ENCODE peak calls at places on chromosomes 7 and 10, in seven cellular contexts. One of them, this sample, is unnamed.

GRCh38 chr7:128370491-128370890 is 9.0 kb upstream of the PRRT4 start:
- DNase-seq in hepatocyte: no peak
- DNase-seq in uterus: no peak
- DNase-seq in body of pancreas: no peak
- DNase-seq in psoas muscle: no peak
- DNase-seq in epithelial cell of proximal tubule: no peak
- DNase-seq in fibroblast of mammary gland: no peak
- DNase-seq in this sample: no peak

GRCh38 chr7:94655562-94655883 is 410 bp downstream of the SGCE start:
- DNase-seq in hepatocyte: peak; percentile 16
- DNase-seq in uterus: peak; percentile 15
- DNase-seq in body of pancreas: no peak
- DNase-seq in psoas muscle: no peak
- DNase-seq in epithelial cell of proximal tubule: no peak
- DNase-seq in fibroblast of mammary gland: no peak
- DNase-seq in this sample: peak; percentile 15

GRCh38 chr10:95756796-95757657 is 1.1 kb downstream of the ENTPD1 start:
- DNase-seq in hepatocyte: no peak
- DNase-seq in uterus: no peak
- DNase-seq in body of pancreas: no peak
- DNase-seq in psoas muscle: no peak
- DNase-seq in epithelial cell of proximal tubule: no peak
- DNase-seq in fibroblast of mammary gland: no peak
- DNase-seq in this sample: no peak

GRCh38 chr7:100655908-100656674 is at the start of gene ACTL6B:
- DNase-seq in hepatocyte: peak; percentile 73
- DNase-seq in uterus: no peak
- DNase-seq in body of pancreas: peak; percentile 59
- DNase-seq in psoas muscle: peak; percentile 73
- DNase-seq in epithelial cell of proximal tubule: no peak
- DNase-seq in fibroblast of mammary gland: peak; percentile 35
- DNase-seq in this sample: no peak

GRCh38 chr10:12663863-12664262 is 314.5 kb downstream of the CAMK1D start:
- DNase-seq in hepatocyte: no peak
- DNase-seq in uterus: no peak
- DNase-seq in body of pancreas: no peak
- DNase-seq in psoas muscle: no peak
- DNase-seq in epithelial cell of proximal tubule: no peak
- DNase-seq in fibroblast of mammary gland: no peak
- DNase-seq in this sample: no peak

GRCh38 chr7:13240349-13240748 is 552.9 kb downstream of the ARL4A start:
- DNase-seq in hepatocyte: peak; percentile 20
- DNase-seq in uterus: no peak
- DNase-seq in body of pancreas: no peak
- DNase-seq in psoas muscle: no peak
- DNase-seq in epithelial cell of proximal tubule: peak; percentile 76
- DNase-seq in fibroblast of mammary gland: peak; percentile 61
- DNase-seq in this sample: peak; percentile 42

GRCh38 chr10:119657725-119658124 is 6.5 kb downstream of the BAG3 start:
- DNase-seq in hepatocyte: peak; percentile 41
- DNase-seq in uterus: no peak
- DNase-seq in body of pancreas: no peak
- DNase-seq in psoas muscle: no peak
- DNase-seq in epithelial cell of proximal tubule: no peak
- DNase-seq in fibroblast of mammary gland: peak; percentile 69
- DNase-seq in this sample: no peak

GRCh38 chr7:153445641-153446040 is 606.6 kb upstream of the DPP6 start:
- DNase-seq in hepatocyte: no peak
- DNase-seq in uterus: no peak
- DNase-seq in body of pancreas: no peak
- DNase-seq in psoas muscle: no peak
- DNase-seq in epithelial cell of proximal tubule: no peak
- DNase-seq in fibroblast of mammary gland: no peak
- DNase-seq in this sample: no peak

GRCh38 chr7:193538-194256 is 1.3 kb downstream of the FAM20C start:
- DNase-seq in hepatocyte: peak; percentile 37
- DNase-seq in uterus: no peak
- DNase-seq in body of pancreas: no peak
- DNase-seq in psoas muscle: no peak
- DNase-seq in epithelial cell of proximal tubule: no peak
- DNase-seq in fibroblast of mammary gland: no peak
- DNase-seq in this sample: no peak

GRCh38 chr10:510415-510881 is 179.0 kb downstream of the DIP2C start:
- DNase-seq in hepatocyte: no peak
- DNase-seq in uterus: no peak
- DNase-seq in body of pancreas: no peak
- DNase-seq in psoas muscle: no peak
- DNase-seq in epithelial cell of proximal tubule: no peak
- DNase-seq in fibroblast of mammary gland: peak; percentile 38
- DNase-seq in this sample: peak; percentile 14

GRCh38 chr7:22639400-22639799 is 87.6 kb upstream of the IL6 start:
- DNase-seq in hepatocyte: no peak
- DNase-seq in uterus: no peak
- DNase-seq in body of pancreas: no peak
- DNase-seq in psoas muscle: no peak
- DNase-seq in epithelial cell of proximal tubule: no peak
- DNase-seq in fibroblast of mammary gland: peak; percentile 25
- DNase-seq in this sample: no peak

GRCh38 chr10:45379303-45379726 is 5.3 kb downstream of the ALOX5 start:
- DNase-seq in hepatocyte: no peak
- DNase-seq in uterus: no peak
- DNase-seq in body of pancreas: no peak
- DNase-seq in psoas muscle: no peak
- DNase-seq in epithelial cell of proximal tubule: no peak
- DNase-seq in fibroblast of mammary gland: no peak
- DNase-seq in this sample: no peak

GRCh38 chr10:3926675-3927525 is 141.9 kb upstream of the KLF6 start:
- DNase-seq in hepatocyte: no peak
- DNase-seq in uterus: no peak
- DNase-seq in body of pancreas: no peak
- DNase-seq in psoas muscle: no peak
- DNase-seq in epithelial cell of proximal tubule: no peak
- DNase-seq in fibroblast of mammary gland: peak; percentile 16
- DNase-seq in this sample: peak; percentile 60

GRCh38 chr10:110524864-110525242 is 27.1 kb downstream of the DUSP5 start:
- DNase-seq in hepatocyte: no peak
- DNase-seq in uterus: no peak
- DNase-seq in body of pancreas: no peak
- DNase-seq in psoas muscle: no peak
- DNase-seq in epithelial cell of proximal tubule: no peak
- DNase-seq in fibroblast of mammary gland: peak; percentile 40
- DNase-seq in this sample: no peak

GRCh38 chr10:131697461-131698128 is 203.2 kb upstream of the PPP2R2D start:
- DNase-seq in hepatocyte: no peak
- DNase-seq in uterus: no peak
- DNase-seq in body of pancreas: no peak
- DNase-seq in psoas muscle: no peak
- DNase-seq in epithelial cell of proximal tubule: no peak
- DNase-seq in fibroblast of mammary gland: no peak
- DNase-seq in this sample: no peak

GRCh38 chr10:33630761-33631160 is 296.3 kb upstream of the NRP1 start:
- DNase-seq in hepatocyte: no peak
- DNase-seq in uterus: no peak
- DNase-seq in body of pancreas: no peak
- DNase-seq in psoas muscle: no peak
- DNase-seq in epithelial cell of proximal tubule: no peak
- DNase-seq in fibroblast of mammary gland: no peak
- DNase-seq in this sample: no peak

GRCh38 chr10:63588436-63589180 is 67.4 kb downstream of the REEP3 start:
- DNase-seq in hepatocyte: peak; percentile 16
- DNase-seq in uterus: no peak
- DNase-seq in body of pancreas: no peak
- DNase-seq in psoas muscle: no peak
- DNase-seq in epithelial cell of proximal tubule: no peak
- DNase-seq in fibroblast of mammary gland: peak; percentile 57
- DNase-seq in this sample: no peak

GRCh38 chr7:17095001-17095574 is 203.4 kb upstream of the AHR start:
- DNase-seq in hepatocyte: no peak
- DNase-seq in uterus: no peak
- DNase-seq in body of pancreas: peak; percentile 42
- DNase-seq in psoas muscle: no peak
- DNase-seq in epithelial cell of proximal tubule: no peak
- DNase-seq in fibroblast of mammary gland: peak; percentile 25
- DNase-seq in this sample: peak; percentile 99

GRCh38 chr10:94183666-94184264 is 179.0 kb downstream of the NOC3L start:
- DNase-seq in hepatocyte: no peak
- DNase-seq in uterus: no peak
- DNase-seq in body of pancreas: no peak
- DNase-seq in psoas muscle: no peak
- DNase-seq in epithelial cell of proximal tubule: no peak
- DNase-seq in fibroblast of mammary gland: peak; percentile 98
- DNase-seq in this sample: peak; percentile 87

GRCh38 chr10:80187060-80187459 is 18.3 kb downstream of the ANXA11 start:
- DNase-seq in hepatocyte: no peak
- DNase-seq in uterus: no peak
- DNase-seq in body of pancreas: no peak
- DNase-seq in psoas muscle: no peak
- DNase-seq in epithelial cell of proximal tubule: no peak
- DNase-seq in fibroblast of mammary gland: no peak
- DNase-seq in this sample: no peak

GRCh38 chr10:6273351-6273750 is 70.6 kb downstream of the PFKFB3 start:
- DNase-seq in hepatocyte: no peak
- DNase-seq in uterus: no peak
- DNase-seq in body of pancreas: no peak
- DNase-seq in psoas muscle: no peak
- DNase-seq in epithelial cell of proximal tubule: no peak
- DNase-seq in fibroblast of mammary gland: no peak
- DNase-seq in this sample: no peak

GRCh38 chr10:6275022-6275997 is 72.6 kb downstream of the PFKFB3 start:
- DNase-seq in hepatocyte: peak; percentile 83
- DNase-seq in uterus: peak; percentile 74
- DNase-seq in body of pancreas: peak; percentile 76
- DNase-seq in psoas muscle: peak; percentile 95
- DNase-seq in epithelial cell of proximal tubule: peak; percentile 98
- DNase-seq in fibroblast of mammary gland: peak; percentile 99
- DNase-seq in this sample: peak; percentile 99

GRCh38 chr10:6272126-6272525 is 69.4 kb downstream of the PFKFB3 start:
- DNase-seq in hepatocyte: no peak
- DNase-seq in uterus: no peak
- DNase-seq in body of pancreas: no peak
- DNase-seq in psoas muscle: no peak
- DNase-seq in epithelial cell of proximal tubule: no peak
- DNase-seq in fibroblast of mammary gland: no peak
- DNase-seq in this sample: no peak

GRCh38 chr10:6274040-6274439 is 71.3 kb downstream of the PFKFB3 start:
- DNase-seq in hepatocyte: no peak
- DNase-seq in uterus: no peak
- DNase-seq in body of pancreas: no peak
- DNase-seq in psoas muscle: no peak
- DNase-seq in epithelial cell of proximal tubule: no peak
- DNase-seq in fibroblast of mammary gland: peak; percentile 54
- DNase-seq in this sample: peak; percentile 38

GRCh38 chr10:6274504-6274903 is 71.8 kb downstream of the PFKFB3 start:
- DNase-seq in hepatocyte: no peak
- DNase-seq in uterus: no peak
- DNase-seq in body of pancreas: no peak
- DNase-seq in psoas muscle: no peak
- DNase-seq in epithelial cell of proximal tubule: no peak
- DNase-seq in fibroblast of mammary gland: no peak
- DNase-seq in this sample: no peak
- H3K4me3 ChIP-seq in hepatocyte: no peak overlapping the region
- H3K4me3 ChIP-seq in uterus: no peak overlapping the region
- H3K4me3 ChIP-seq in body of pancreas: no peak overlapping the region
- H3K4me3 ChIP-seq in psoas muscle: no peak overlapping the region
- H3K4me3 ChIP-seq in epithelial cell of proximal tubule: no peak overlapping the region
- H3K4me3 ChIP-seq in fibroblast of mammary gland: no peak overlapping the region
- H3K4me3 ChIP-seq in this sample: no peak overlapping the region

GRCh38 chr10:35140126-35140525 is 13.5 kb downstream of the CREM start:
- DNase-seq in hepatocyte: no peak
- DNase-seq in uterus: no peak
- DNase-seq in body of pancreas: no peak
- DNase-seq in psoas muscle: no peak
- DNase-seq in epithelial cell of proximal tubule: no peak
- DNase-seq in fibroblast of mammary gland: no peak
- DNase-seq in this sample: no peak

GRCh38 chr10:35135861-35136260 is 9.2 kb downstream of the CREM start:
- DNase-seq in hepatocyte: no peak
- DNase-seq in uterus: no peak
- DNase-seq in body of pancreas: no peak
- DNase-seq in psoas muscle: no peak
- DNase-seq in epithelial cell of proximal tubule: no peak
- DNase-seq in fibroblast of mammary gland: no peak
- DNase-seq in this sample: peak; percentile 21

GRCh38 chr10:35133586-35133985 is 6.9 kb downstream of the CREM start:
- DNase-seq in hepatocyte: no peak
- DNase-seq in uterus: no peak
- DNase-seq in body of pancreas: no peak
- DNase-seq in psoas muscle: no peak
- DNase-seq in epithelial cell of proximal tubule: no peak
- DNase-seq in fibroblast of mammary gland: no peak
- DNase-seq in this sample: no peak

GRCh38 chr10:35132727-35133126 is 6.1 kb downstream of the CREM start:
- DNase-seq in hepatocyte: no peak
- DNase-seq in uterus: no peak
- DNase-seq in body of pancreas: no peak
- DNase-seq in psoas muscle: no peak
- DNase-seq in epithelial cell of proximal tubule: no peak
- DNase-seq in fibroblast of mammary gland: no peak
- DNase-seq in this sample: no peak

DNA sequence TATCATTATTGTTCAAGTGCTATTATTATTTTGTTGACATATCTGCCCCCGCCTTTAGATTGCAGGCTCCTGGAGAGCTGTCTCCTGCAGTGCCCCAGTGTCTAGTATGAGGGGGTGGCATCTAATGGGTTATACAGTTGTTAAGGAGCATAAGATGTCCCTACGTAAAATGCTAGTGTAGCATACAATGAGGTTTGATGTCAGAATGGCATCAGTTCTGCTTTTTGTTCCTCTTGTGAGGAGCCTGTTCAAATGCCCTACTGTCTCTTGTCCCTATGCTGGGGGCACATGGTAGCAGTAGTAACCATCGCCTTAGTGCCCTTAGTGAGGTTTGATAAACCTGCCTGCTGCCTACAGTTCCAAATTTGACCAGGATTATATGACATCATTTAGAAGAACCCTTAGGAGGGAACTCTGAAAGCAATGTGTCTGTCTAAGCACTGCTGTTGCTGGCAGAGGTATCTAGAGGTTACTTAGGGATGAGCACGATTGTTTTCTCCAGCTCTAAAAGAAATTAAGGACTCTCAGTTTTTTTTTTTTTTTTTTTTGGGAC is 9.7 kb downstream of the CREM start:
- DNase-seq in hepatocyte: no peak
- DNase-seq in uterus: no peak
- DNase-seq in body of pancreas: no peak
- DNase-seq in psoas muscle: no peak
- DNase-seq in epithelial cell of proximal tubule: no peak
- DNase-seq in fibroblast of mammary gland: no peak
- DNase-seq in this sample: no peak
- H3K4me3 ChIP-seq in hepatocyte: no peak overlapping the region
- H3K4me3 ChIP-seq in uterus: no peak overlapping the region
- H3K4me3 ChIP-seq in body of pancreas: no peak overlapping the region
- H3K4me3 ChIP-seq in psoas muscle: no peak overlapping the region
- H3K4me3 ChIP-seq in epithelial cell of proximal tubule: no peak overlapping the region
- H3K4me3 ChIP-seq in fibroblast of mammary gland: no peak overlapping the region
- H3K4me3 ChIP-seq in this sample: no peak overlapping the region

GRCh38 chr7:1850976-1851571 is 181.0 kb downstream of the ELFN1 start:
- DNase-seq in hepatocyte: no peak
- DNase-seq in uterus: no peak
- DNase-seq in body of pancreas: peak; percentile 6
- DNase-seq in psoas muscle: peak; percentile 9
- DNase-seq in epithelial cell of proximal tubule: no peak
- DNase-seq in fibroblast of mammary gland: no peak
- DNase-seq in this sample: no peak
- H3K4me3 ChIP-seq in hepatocyte: no peak overlapping the region
- H3K4me3 ChIP-seq in uterus: no peak overlapping the region
- H3K4me3 ChIP-seq in body of pancreas: no peak overlapping the region
- H3K4me3 ChIP-seq in psoas muscle: no peak overlapping the region
- H3K4me3 ChIP-seq in epithelial cell of proximal tubule: no peak overlapping the region
- H3K4me3 ChIP-seq in fibroblast of mammary gland: no peak overlapping the region
- H3K4me3 ChIP-seq in this sample: no peak overlapping the region

GRCh38 chr7:41701068-41701467 is 1.8 kb downstream of the INHBA start:
- DNase-seq in hepatocyte: no peak
- DNase-seq in uterus: no peak
- DNase-seq in body of pancreas: no peak
- DNase-seq in psoas muscle: no peak
- DNase-seq in epithelial cell of proximal tubule: no peak
- DNase-seq in fibroblast of mammary gland: no peak
- DNase-seq in this sample: no peak
- H3K4me3 ChIP-seq in hepatocyte: no peak overlapping the region
- H3K4me3 ChIP-seq in uterus: peak overlapping the region; percentile 60
- H3K4me3 ChIP-seq in body of pancreas: no peak overlapping the region
- H3K4me3 ChIP-seq in psoas muscle: no peak overlapping the region
- H3K4me3 ChIP-seq in epithelial cell of proximal tubule: no peak overlapping the region
- H3K4me3 ChIP-seq in fibroblast of mammary gland: peak overlapping the region; percentile 81
- H3K4me3 ChIP-seq in this sample: peak overlapping the region; percentile 71